ENCODE peak calls at places on chromosomes 7 and 10, in nine cellular contexts. One of them, this sample, is unnamed.

GRCh38 chr10:6216916-6217315 is 14.2 kb downstream of the PFKFB3 start:
- DNase-seq in sigmoid colon: peak
- DNase-seq in hepatocyte: no peak
- DNase-seq in A549: no peak
- DNase-seq in AG04449: no peak
- DNase-seq in osteoblast: peak
- DNase-seq in epithelial cell of esophagus: no peak
- DNase-seq in breast epithelium: no peak
- DNase-seq in lower leg skin: no peak
- DNase-seq in this sample: no peak

GRCh38 chr7:17109017-17109416 is 189.4 kb upstream of the AHR start:
- DNase-seq in AG04449: no peak
- DNase-seq in lower leg skin: no peak
- DNase-seq in hepatocyte: no peak
- DNase-seq in epithelial cell of esophagus: peak
- DNase-seq in breast epithelium: no peak
- DNase-seq in osteoblast: no peak
- DNase-seq in sigmoid colon: no peak
- DNase-seq in A549: no peak
- DNase-seq in this sample: no peak

GRCh38 chr7:44639701-44640321 is 33.4 kb downstream of the OGDH start:
- DNase-seq in breast epithelium: peak
- DNase-seq in A549: peak
- DNase-seq in lower leg skin: no peak
- DNase-seq in hepatocyte: peak
- DNase-seq in epithelial cell of esophagus: peak
- DNase-seq in sigmoid colon: no peak
- DNase-seq in osteoblast: peak
- DNase-seq in AG04449: peak
- DNase-seq in this sample: no peak

GRCh38 chr10:75632750-75633462 is 201.5 kb downstream of the LRMDA start:
- DNase-seq in hepatocyte: no peak
- DNase-seq in lower leg skin: no peak
- DNase-seq in A549: no peak
- DNase-seq in sigmoid colon: no peak
- DNase-seq in osteoblast: no peak
- DNase-seq in breast epithelium: no peak
- DNase-seq in epithelial cell of esophagus: no peak
- DNase-seq in AG04449: no peak
- DNase-seq in this sample: no peak

GRCh38 chr10:86888585-86889381 is 68.6 kb downstream of the MMRN2 start:
- DNase-seq in sigmoid colon: no peak
- DNase-seq in A549: no peak
- DNase-seq in AG04449: peak
- DNase-seq in lower leg skin: no peak
- DNase-seq in hepatocyte: no peak
- DNase-seq in breast epithelium: no peak
- DNase-seq in epithelial cell of esophagus: peak
- DNase-seq in osteoblast: peak
- DNase-seq in this sample: no peak

GRCh38 chr10:5564537-5565204 is 39.9 kb downstream of the CALML3 start:
- DNase-seq in sigmoid colon: no peak
- DNase-seq in lower leg skin: peak
- DNase-seq in hepatocyte: no peak
- DNase-seq in breast epithelium: no peak
- DNase-seq in osteoblast: no peak
- DNase-seq in AG04449: no peak
- DNase-seq in epithelial cell of esophagus: no peak
- DNase-seq in A549: no peak
- DNase-seq in this sample: no peak

GRCh38 chr10:76303682-76304316 is 872.4 kb downstream of the LRMDA start:
- DNase-seq in epithelial cell of esophagus: peak
- DNase-seq in lower leg skin: peak
- DNase-seq in A549: peak
- DNase-seq in breast epithelium: peak
- DNase-seq in AG04449: no peak
- DNase-seq in hepatocyte: peak
- DNase-seq in osteoblast: peak
- DNase-seq in sigmoid colon: peak
- DNase-seq in this sample: peak

GRCh38 chr10:79202188-79203013 is 133.6 kb downstream of the ZMIZ1 start:
- DNase-seq in AG04449: no peak
- DNase-seq in epithelial cell of esophagus: peak
- DNase-seq in hepatocyte: peak
- DNase-seq in osteoblast: peak
- DNase-seq in breast epithelium: no peak
- DNase-seq in lower leg skin: no peak
- DNase-seq in A549: peak
- DNase-seq in sigmoid colon: peak
- DNase-seq in this sample: peak

GRCh38 chr7:95357623-95358022 is 33.3 kb upstream of the PON1 start:
- DNase-seq in AG04449: no peak
- DNase-seq in A549: no peak
- DNase-seq in sigmoid colon: no peak
- DNase-seq in epithelial cell of esophagus: no peak
- DNase-seq in lower leg skin: no peak
- DNase-seq in breast epithelium: no peak
- DNase-seq in hepatocyte: no peak
- DNase-seq in osteoblast: no peak
- DNase-seq in this sample: no peak

DNA sequence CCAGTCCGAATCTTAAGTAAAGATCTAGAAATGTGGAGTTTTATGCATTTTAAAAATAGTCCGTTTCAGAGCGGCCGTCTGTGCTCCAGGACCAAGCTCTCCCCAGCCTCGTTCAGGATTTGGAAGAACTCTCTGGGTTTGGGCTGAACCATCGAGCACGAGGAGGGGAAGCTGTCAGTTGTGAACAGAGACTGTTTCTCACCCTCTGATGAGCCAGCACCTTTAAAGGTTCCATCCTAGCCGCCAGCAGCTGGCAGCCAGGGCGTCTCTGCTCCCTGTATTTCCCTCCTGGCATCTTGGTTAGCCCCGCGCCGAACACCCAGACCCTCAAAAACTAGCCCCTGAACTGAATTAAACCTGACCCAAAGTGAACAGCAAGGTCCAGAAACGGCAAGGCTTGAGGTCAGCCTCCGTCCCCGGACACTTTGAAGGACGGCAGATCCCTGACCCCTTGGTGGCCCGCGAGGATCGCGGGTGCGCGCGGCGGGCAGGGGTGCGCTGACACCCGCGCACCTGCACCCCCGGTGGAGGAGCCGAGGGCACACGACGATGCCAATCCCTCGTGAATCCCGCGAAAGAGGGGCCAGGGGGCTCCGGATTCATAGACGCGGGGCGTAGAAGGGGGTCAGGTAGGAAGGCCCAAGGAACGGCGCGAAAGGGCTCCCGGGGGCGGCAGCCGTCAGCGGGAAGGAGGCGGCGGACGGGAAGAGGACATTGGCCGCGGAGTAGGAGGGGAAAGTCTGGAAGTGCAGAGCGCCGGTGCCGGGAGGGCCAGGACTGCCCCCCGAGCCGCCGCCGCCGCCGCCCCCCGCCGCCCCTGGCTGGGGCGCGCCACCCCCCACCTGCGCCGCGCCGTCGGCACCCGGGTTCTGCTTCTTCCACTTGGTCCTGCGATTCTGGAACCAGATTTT is 2.8 kb downstream of the NKX1-2 start:
- DNase-seq in osteoblast: peak
- DNase-seq in sigmoid colon: no peak
- DNase-seq in epithelial cell of esophagus: no peak
- DNase-seq in lower leg skin: no peak
- DNase-seq in A549: no peak
- DNase-seq in breast epithelium: no peak
- DNase-seq in AG04449: no peak
- DNase-seq in hepatocyte: no peak
- DNase-seq in this sample: no peak
- H3K4me3 ChIP-seq in osteoblast: no peak
- H3K4me3 ChIP-seq in sigmoid colon: no peak
- H3K4me3 ChIP-seq in epithelial cell of esophagus: peak
- H3K4me3 ChIP-seq in lower leg skin: no peak
- H3K4me3 ChIP-seq in A549: no peak
- H3K4me3 ChIP-seq in breast epithelium: peak
- H3K4me3 ChIP-seq in AG04449: no peak
- H3K4me3 ChIP-seq in hepatocyte: peak
- H3K4me3 ChIP-seq in this sample: no peak

GRCh38 chr10:49176310-49177268 is 11.6 kb downstream of the TMEM273 start:
- DNase-seq in hepatocyte: no peak
- DNase-seq in epithelial cell of esophagus: no peak
- DNase-seq in osteoblast: peak
- DNase-seq in lower leg skin: peak
- DNase-seq in sigmoid colon: no peak
- DNase-seq in AG04449: no peak
- DNase-seq in breast epithelium: no peak
- DNase-seq in A549: no peak
- DNase-seq in this sample: no peak
- TF ChIP-seq CTCF in hepatocyte: no peak
- TF ChIP-seq CTCF in epithelial cell of esophagus: no peak
- TF ChIP-seq CTCF in osteoblast: no peak
- TF ChIP-seq CTCF in lower leg skin: no peak
- TF ChIP-seq CTCF in sigmoid colon: no peak
- TF ChIP-seq CTCF in AG04449: no peak
- TF ChIP-seq CTCF in breast epithelium: no peak
- TF ChIP-seq CTCF in A549: no peak
- TF ChIP-seq CTCF in this sample: no peak

DNA sequence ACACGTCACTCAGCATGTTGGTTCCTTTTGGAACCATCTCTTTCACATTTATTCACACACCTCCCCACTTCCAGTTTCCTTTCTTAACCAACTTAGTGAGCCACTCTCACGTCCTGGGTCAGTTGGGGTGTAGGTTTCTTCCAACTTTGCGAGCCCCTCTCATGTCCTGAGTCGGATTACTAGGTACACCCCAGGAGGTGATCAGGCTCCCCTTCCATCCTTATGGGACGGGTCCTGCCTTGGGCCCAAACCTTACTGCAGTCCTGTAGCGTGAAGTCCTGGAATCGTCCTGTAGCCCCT is 7.7 kb downstream of the ERV3-1 start:
- DNase-seq in sigmoid colon: no peak
- DNase-seq in AG04449: no peak
- DNase-seq in A549: no peak
- DNase-seq in breast epithelium: no peak
- DNase-seq in osteoblast: no peak
- DNase-seq in epithelial cell of esophagus: no peak
- DNase-seq in hepatocyte: no peak
- DNase-seq in lower leg skin: no peak
- DNase-seq in this sample: no peak
- H3K4me3 ChIP-seq in sigmoid colon: no peak
- H3K4me3 ChIP-seq in AG04449: no peak
- H3K4me3 ChIP-seq in A549: no peak
- H3K4me3 ChIP-seq in breast epithelium: no peak
- H3K4me3 ChIP-seq in osteoblast: no peak
- H3K4me3 ChIP-seq in epithelial cell of esophagus: no peak
- H3K4me3 ChIP-seq in hepatocyte: no peak
- H3K4me3 ChIP-seq in lower leg skin: no peak
- H3K4me3 ChIP-seq in this sample: no peak

GRCh38 chr7:83475403-83475802 is 173.5 kb downstream of the SEMA3E start:
- DNase-seq in osteoblast: no peak
- DNase-seq in sigmoid colon: no peak
- DNase-seq in A549: no peak
- DNase-seq in hepatocyte: no peak
- DNase-seq in breast epithelium: no peak
- DNase-seq in epithelial cell of esophagus: no peak
- DNase-seq in lower leg skin: no peak
- DNase-seq in AG04449: no peak
- DNase-seq in this sample: no peak
- TF ChIP-seq CTCF in osteoblast: no peak
- TF ChIP-seq CTCF in sigmoid colon: no peak
- TF ChIP-seq CTCF in A549: no peak
- TF ChIP-seq CTCF in hepatocyte: peak
- TF ChIP-seq CTCF in breast epithelium: no peak
- TF ChIP-seq CTCF in epithelial cell of esophagus: peak
- TF ChIP-seq CTCF in lower leg skin: no peak
- TF ChIP-seq CTCF in AG04449: no peak
- TF ChIP-seq CTCF in this sample: peak

GRCh38 chr10:29981510-29981909 is 77.9 kb downstream of the JCAD start:
- DNase-seq in osteoblast: no peak
- DNase-seq in breast epithelium: no peak
- DNase-seq in epithelial cell of esophagus: no peak
- DNase-seq in sigmoid colon: no peak
- DNase-seq in A549: no peak
- DNase-seq in AG04449: no peak
- DNase-seq in hepatocyte: no peak
- DNase-seq in lower leg skin: no peak
- DNase-seq in this sample: no peak
- H3K4me3 ChIP-seq in osteoblast: no peak
- H3K4me3 ChIP-seq in breast epithelium: no peak
- H3K4me3 ChIP-seq in epithelial cell of esophagus: no peak
- H3K4me3 ChIP-seq in sigmoid colon: no peak
- H3K4me3 ChIP-seq in A549: no peak
- H3K4me3 ChIP-seq in AG04449: no peak
- H3K4me3 ChIP-seq in hepatocyte: no peak
- H3K4me3 ChIP-seq in lower leg skin: no peak
- H3K4me3 ChIP-seq in this sample: no peak

DNA sequence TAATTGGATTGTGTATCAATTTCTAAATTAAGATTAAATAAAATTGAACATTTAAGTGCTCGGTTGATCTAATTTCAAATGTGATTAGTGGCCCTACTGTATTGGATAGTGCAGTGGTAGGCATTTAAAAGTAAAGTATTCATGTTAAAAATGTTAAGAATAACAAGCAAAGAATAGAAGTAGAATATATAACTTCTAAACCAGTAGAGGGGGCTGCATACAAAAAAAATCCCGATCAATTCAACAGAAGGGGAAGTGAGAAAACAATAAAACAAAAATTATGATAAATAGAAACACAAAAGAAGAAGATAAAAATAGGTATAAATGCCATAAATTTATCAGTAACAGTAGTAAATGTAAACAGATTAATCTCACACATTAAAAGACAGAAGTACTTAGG is 24.9 kb upstream of the WDFY4 start:
- DNase-seq in lower leg skin: no peak
- DNase-seq in A549: no peak
- DNase-seq in breast epithelium: no peak
- DNase-seq in osteoblast: peak
- DNase-seq in AG04449: no peak
- DNase-seq in sigmoid colon: no peak
- DNase-seq in hepatocyte: no peak
- DNase-seq in epithelial cell of esophagus: peak
- DNase-seq in this sample: no peak
- TF ChIP-seq CTCF in lower leg skin: no peak
- TF ChIP-seq CTCF in A549: peak
- TF ChIP-seq CTCF in breast epithelium: no peak
- TF ChIP-seq CTCF in osteoblast: peak
- TF ChIP-seq CTCF in AG04449: no peak
- TF ChIP-seq CTCF in sigmoid colon: no peak
- TF ChIP-seq CTCF in hepatocyte: peak
- TF ChIP-seq CTCF in epithelial cell of esophagus: no peak
- TF ChIP-seq CTCF in this sample: peak

GRCh38 chr7:100079024-100079560 is 2.4 kb downstream of the ZNF3 start:
- DNase-seq in hepatocyte: peak
- DNase-seq in osteoblast: peak
- DNase-seq in breast epithelium: no peak
- DNase-seq in sigmoid colon: no peak
- DNase-seq in AG04449: no peak
- DNase-seq in lower leg skin: no peak
- DNase-seq in epithelial cell of esophagus: no peak
- DNase-seq in A549: no peak
- DNase-seq in this sample: no peak
- H3K4me3 ChIP-seq in hepatocyte: peak
- H3K4me3 ChIP-seq in osteoblast: no peak
- H3K4me3 ChIP-seq in breast epithelium: no peak
- H3K4me3 ChIP-seq in sigmoid colon: no peak
- H3K4me3 ChIP-seq in AG04449: no peak
- H3K4me3 ChIP-seq in lower leg skin: no peak
- H3K4me3 ChIP-seq in epithelial cell of esophagus: no peak
- H3K4me3 ChIP-seq in A549: no peak
- H3K4me3 ChIP-seq in this sample: peak